ENCODE peak calls at places on chromosomes 4 and X, in ten cellular contexts. Q is ovary, O is transverse colon, K is A549, S is HCT116, R is thyroid gland, F is right lobe of liver, A is uterus, L is adrenal gland, T is IMR-90. Y is an unnamed sample.
A peak's percentile ranks its signal among the peaks of the same experiment; 100 is the strongest.

GRCh38 chr4:1531683-1532548 is 125.7 kb upstream of the NKX1-1 start:
- DNase-seq in T (no peak), F (peak; percentile 10), S (no peak), Q (no peak), O (no peak), A (no peak), R (no peak), K (no peak), L (no peak), Y (no peak)

GRCh38 chrX:44474410-44474809 is 68.2 kb downstream of the FUNDC1 start:
- DNase-seq in O (no peak), F (no peak), A (no peak), K (no peak), R (no peak), T (no peak), L (no peak), Q (no peak), S (no peak), Y (no peak)

GRCh38 chr4:152778656-152779512 is 646 bp downstream of the TIGD4 start:
- DNase-seq in S (no peak), O (peak; percentile 32), A (no peak), T (peak; percentile 3), R (peak; percentile 5), K (peak; percentile 5), F (peak; percentile 34), L (no peak), Q (peak; percentile 24), Y (peak; percentile 36)

GRCh38 chr4:158172558-158173258 is at the start of gene GASK1B:
- DNase-seq in S (peak; percentile 49), Q (peak; percentile 37), R (peak; percentile 35), L (peak; percentile 65), O (peak; percentile 50), F (no peak), T (peak; percentile 64), K (peak; percentile 53), A (peak; percentile 67), Y (no peak)

GRCh38 chr4:1520145-1520661 is 114.0 kb upstream of the NKX1-1 start:
- DNase-seq in K (no peak), A (no peak), O (no peak), L (no peak), Q (no peak), S (no peak), T (no peak), F (peak; percentile 19), R (no peak), Y (no peak)

GRCh38 chr4:14669418-14669817 is 332.9 kb upstream of the CPEB2 start:
- DNase-seq in O (no peak), L (no peak), Q (no peak), T (no peak), S (no peak), K (no peak), F (no peak), A (no peak), R (no peak), Y (no peak)

GRCh38 chrX:16882188-16882587 is 12.0 kb upstream of the RBBP7 start:
- DNase-seq in S (no peak), R (peak; percentile 62), Q (peak; percentile 57), T (peak; percentile 25), F (peak; percentile 51), A (peak; percentile 54), O (peak; percentile 57), L (peak; percentile 48), K (peak; percentile 21), Y (peak; percentile 51)

GRCh38 chrX:132489256-132490085 is 633 bp upstream of the MBNL3 start:
- DNase-seq in Q (peak; percentile 53), L (peak; percentile 75), O (peak; percentile 81), T (peak; percentile 2), R (peak; percentile 75), S (no peak), A (peak; percentile 59), K (peak; percentile 1), F (peak; percentile 74), Y (peak; percentile 78)

GRCh38 chr4:24533364-24533763 is 51.0 kb downstream of the DHX15 start:
- DNase-seq in F (no peak), S (no peak), L (no peak), R (no peak), T (peak; percentile 50), Q (no peak), O (no peak), A (no peak), K (no peak), Y (no peak)

GRCh38 chr4:2935762-2936743 is 27.2 kb downstream of the NOP14 start:
- DNase-seq in Q (peak; percentile 18), O (no peak), T (no peak), F (peak; percentile 15), S (peak; percentile 69), K (peak; percentile 40), R (no peak), L (no peak), A (no peak), Y (peak; percentile 27)
- TF ChIP-seq POLR2A in Q (no peak), O (no peak), T (no peak), F (no peak), S (no peak), K (no peak), R (no peak), L (no peak), A (no peak), Y (no peak)

GRCh38 chr4:5751918-5752802 is 41.2 kb downstream of the EVC start:
- DNase-seq in F (no peak), A (no peak), R (no peak), O (no peak), K (no peak), Q (no peak), L (no peak), S (no peak), T (peak; percentile 90), Y (no peak)

GRCh38 chr4:5752803-5753184 is 41.8 kb downstream of the EVC start:
- DNase-seq in S (no peak), L (no peak), A (no peak), R (no peak), Q (no peak), F (no peak), K (no peak), T (no peak), O (no peak), Y (no peak)

GRCh38 chr4:5753766-5754528 is 42.9 kb downstream of the EVC start:
- DNase-seq in K (peak; percentile 48), L (no peak), R (peak; percentile 20), A (no peak), F (no peak), S (peak; percentile 71), Q (no peak), O (no peak), T (peak; percentile 97), Y (no peak)

GRCh38 chr4:5754529-5754881 is 43.5 kb downstream of the EVC start:
- DNase-seq in T (no peak), A (no peak), Q (no peak), O (no peak), R (no peak), S (no peak), K (no peak), L (no peak), F (no peak), Y (no peak)

GRCh38 chr4:5753366-5753765 is 42.4 kb downstream of the EVC start:
- DNase-seq in Q (no peak), T (no peak), K (no peak), S (no peak), R (no peak), F (no peak), A (no peak), O (no peak), L (no peak), Y (no peak)
- H3K4me1 ChIP-seq in Q (no peaks in the 10 kb centered on the region), T (peaks cover 47% of the 10 kb centered on the region), K (peaks cover 23% of the 10 kb centered on the region), S (peaks cover 43% of the 10 kb centered on the region), R (no peaks in the 10 kb centered on the region), F (no peaks in the 10 kb centered on the region), A (no peaks in the 10 kb centered on the region), O (no peaks in the 10 kb centered on the region), L (no peaks in the 10 kb centered on the region), Y (no peaks in the 10 kb centered on the region)

GRCh38 chr4:156894234-156894633 is 77.4 kb downstream of the PDGFC start:
- DNase-seq in F (no peak), R (no peak), Q (no peak), O (no peak), T (no peak), K (no peak), L (no peak), A (no peak), S (no peak), Y (no peak)

GRCh38 chr4:156896536-156896935 is 75.1 kb downstream of the PDGFC start:
- DNase-seq in A (no peak), F (no peak), R (no peak), L (no peak), S (no peak), O (no peak), T (no peak), Q (no peak), K (no peak), Y (no peak)

GRCh38 chr4:156888762-156889161 is 82.8 kb downstream of the PDGFC start:
- DNase-seq in K (no peak), L (no peak), Q (no peak), R (no peak), A (no peak), S (no peak), F (no peak), O (no peak), T (peak; percentile 77), Y (no peak)

GRCh38 chr4:156889616-156890594 is 81.7 kb downstream of the PDGFC start:
- DNase-seq in O (no peak), A (no peak), K (no peak), F (peak; percentile 25), Q (no peak), R (peak; percentile 46), S (no peak), L (peak; percentile 32), T (peak; percentile 83), Y (no peak)

GRCh38 chr4:156892695-156893211 is 78.8 kb downstream of the PDGFC start:
- DNase-seq in O (no peak), R (no peak), T (no peak), L (no peak), S (no peak), A (no peak), F (no peak), K (no peak), Q (no peak), Y (no peak)
- TF ChIP-seq POLR2A in O (no peak), R (no peak), T (no peak), L (no peak), S (no peak), A (no peak), F (no peak), K (no peak), Q (no peak), Y (no peak)

GRCh38 chr4:2878346-2878745 is 34.7 kb downstream of the ADD1 start:
- DNase-seq in K (no peak), T (no peak), F (no peak), A (no peak), R (no peak), L (no peak), Q (no peak), S (no peak), O (no peak), Y (no peak)

GRCh38 chr4:2879026-2879425 is 35.4 kb downstream of the ADD1 start:
- DNase-seq in A (no peak), R (no peak), T (no peak), O (no peak), Q (no peak), S (no peak), K (no peak), L (no peak), F (no peak), Y (no peak)

GRCh38 chr4:2873329-2873728 is 29.7 kb downstream of the ADD1 start:
- DNase-seq in S (no peak), A (no peak), O (no peak), L (no peak), F (no peak), Q (no peak), R (no peak), T (no peak), K (no peak), Y (no peak)

GRCh38 chr4:2874861-2875260 is 31.2 kb downstream of the ADD1 start:
- DNase-seq in K (no peak), O (no peak), Q (no peak), L (no peak), A (no peak), R (no peak), F (no peak), S (no peak), T (no peak), Y (no peak)

GRCh38 chr4:2875556-2875955 is 31.9 kb downstream of the ADD1 start:
- DNase-seq in S (no peak), Q (no peak), F (no peak), L (no peak), T (no peak), A (no peak), O (no peak), K (no peak), R (no peak), Y (no peak)
- H3K4me1 ChIP-seq in S (peaks cover 8% of the 10 kb centered on the region), Q (peaks cover 7% of the 10 kb centered on the region), F (peaks cover under 1% of the 10 kb centered on the region), L (peaks cover 50% of the 10 kb centered on the region), T (peaks cover 6% of the 10 kb centered on the region), A (no peaks in the 10 kb centered on the region), O (peaks cover 25% of the 10 kb centered on the region), K (peaks cover 6% of the 10 kb centered on the region), R (peaks cover 18% of the 10 kb centered on the region), Y (peaks cover 63% of the 10 kb centered on the region)

Y was measured in stomach.